ENCODE peak calls at places on chromosome 11, in four cellular contexts. H, C, A and X are unnamed samples.

GRCh38 chr11:9639985-9640384 is 23.9 kb upstream of the SWAP70 start:
- DNase-seq in H (no peak), C (no peak), A (no peak), X (no peak)

GRCh38 chr11:59175104-59175503 is 3.2 kb downstream of the DTX4 start:
- DNase-seq in H (no peak), C (no peak), A (no peak), X (no peak)

GRCh38 chr11:105282658-105283057 is 143.1 kb upstream of the CARD18 start:
- DNase-seq in H (peak), C (no peak), A (no peak), X (no peak)

GRCh38 chr11:74682731-74683278 is 48.4 kb downstream of the CHRDL2 start:
- DNase-seq in H (no peak), C (no peak), A (no peak), X (no peak)

GRCh38 chr11:36377759-36378553 is 81.9 kb downstream of the PRR5L start:
- DNase-seq in H (no peak), C (no peak), A (no peak), X (no peak)

GRCh38 chr11:92111291-92111690 is 113.3 kb upstream of the FAT3 start:
- DNase-seq in H (no peak), C (no peak), A (no peak), X (no peak)

GRCh38 chr11:102295045-102295444 is 22.2 kb upstream of the BIRC3 start:
- DNase-seq in H (no peak), C (no peak), A (no peak), X (no peak)

GRCh38 chr11:95487391-95487790 is 256.4 kb upstream of the SESN3 start:
- DNase-seq in H (no peak), C (no peak), A (no peak), X (no peak)

GRCh38 chr11:111119751-111120150 is 125.8 kb upstream of the POU2AF2 start:
- DNase-seq in H (no peak), C (no peak), A (no peak), X (no peak)

GRCh38 chr11:121762820-121763219 is 310.1 kb upstream of the SORL1-AS1 start:
- DNase-seq in H (peak), C (no peak), A (no peak), X (peak)

GRCh38 chr11:19753451-19754041 is 40.9 kb downstream of the NAV2 start:
- DNase-seq in H (no peak), C (no peak), A (no peak), X (no peak)

GRCh38 chr11:111982532-111983186 is 42.5 kb upstream of the DLAT start:
- DNase-seq in H (no peak), C (no peak), A (no peak), X (no peak)

GRCh38 chr11:117381988-117382387 is 54.3 kb downstream of the CEP164 start:
- DNase-seq in H (no peak), C (no peak), A (no peak), X (no peak)

GRCh38 chr11:82757660-82758301 is 24.1 kb upstream of the FAM181B start:
- DNase-seq in H (no peak), C (no peak), A (no peak), X (no peak)

GRCh38 chr11:8577791-8578581 is 16.0 kb downstream of the STK33 start:
- DNase-seq in H (no peak), C (no peak), A (no peak), X (no peak)

GRCh38 chr11:126702165-126702738 is 298.3 kb downstream of the KIRREL3 start:
- DNase-seq in H (no peak), C (no peak), A (no peak), X (no peak)

GRCh38 chr11:125426818-125427528 is 69.1 kb downstream of the FEZ1 start:
- DNase-seq in H (no peak), C (no peak), A (no peak), X (no peak)

GRCh38 chr11:111700186-111700585 is 66.0 kb downstream of the PPP2R1B start:
- DNase-seq in H (no peak), C (no peak), A (no peak), X (no peak)

GRCh38 chr11:96337541-96338530 is 5.2 kb downstream of the MAML2 start:
- DNase-seq in H (no peak), C (peak), A (no peak), X (no peak)

GRCh38 chr11:77503006-77503405 is 29.1 kb upstream of the PAK1 start:
- DNase-seq in H (peak), C (no peak), A (no peak), X (no peak)

GRCh38 chr11:131850507-131850906 is 480.1 kb downstream of the NTM start:
- DNase-seq in H (no peak), C (no peak), A (no peak), X (no peak)

GRCh38 chr11:9264381-9265210 is 554 bp downstream of the DENND5A start:
- DNase-seq in H (peak), C (no peak), A (no peak), X (peak)

GRCh38 chr11:34214961-34215805 is 109.8 kb downstream of the NAT10 start:
- DNase-seq in H (no peak), C (no peak), A (no peak), X (no peak)

GRCh38 chr11:3866206-3866605 is 10.7 kb downstream of the STIM1 start:
- DNase-seq in H (no peak), C (no peak), A (peak), X (no peak)

GRCh38 chr11:35953081-35953480 is 9.2 kb downstream of the LDLRAD3 start:
- DNase-seq in H (peak), C (no peak), A (no peak), X (no peak)

GRCh38 chr11:9529333-9529648 is 44.2 kb upstream of the WEE1 start:
- DNase-seq in H (peak), C (peak), A (no peak), X (no peak)

GRCh38 chr11:102640946-102641345 is 15.8 kb upstream of the MMP20 start:
- DNase-seq in H (no peak), C (no peak), A (peak), X (no peak)

GRCh38 chr11:84193706-84194105 is 907.5 kb upstream of the CCDC90B start:
- DNase-seq in H (no peak), C (no peak), A (no peak), X (no peak)

GRCh38 chr11:4881860-4882500 is at the start of gene OR51T1:
- DNase-seq in H (no peak), C (peak), A (no peak), X (no peak)

GRCh38 chr11:10304495-10305261 is at the start of gene ADM:
- DNase-seq in H (peak), C (peak), A (peak), X (peak)

GRCh38 chr11:126162286-126163030 is 49.0 kb downstream of the RPUSD4 start:
- DNase-seq in H (no peak), C (no peak), A (no peak), X (no peak)

GRCh38 chr11:125939081-125939521 is 6.7 kb upstream of the VSIG10L2 start:
- DNase-seq in H (no peak), C (no peak), A (no peak), X (no peak)

GRCh38 chr11:60318726-60319125 is 8.3 kb upstream of the MS4A6E start:
- DNase-seq in H (no peak), C (no peak), A (no peak), X (no peak)

GRCh38 chr11:115677190-115677589 is 173.0 kb upstream of the CADM1 start:
- DNase-seq in H (no peak), C (no peak), A (no peak), X (no peak)

GRCh38 chr11:46308632-46309419 is 31.4 kb downstream of the CREB3L1 start:
- DNase-seq in H (peak), C (peak), A (peak), X (peak)

GRCh38 chr11:10709299-10710086 is 15.9 kb upstream of the IRAG1 start:
- DNase-seq in H (no peak), C (no peak), A (no peak), X (no peak)

GRCh38 chr11:28090052-28090749 is 17.8 kb downstream of the KIF18A start:
- DNase-seq in H (no peak), C (no peak), A (no peak), X (no peak)

GRCh38 chr11:67374571-67375276 is 1.3 kb upstream of the CLCF1 start:
- DNase-seq in H (no peak), C (no peak), A (no peak), X (no peak)

DNA sequence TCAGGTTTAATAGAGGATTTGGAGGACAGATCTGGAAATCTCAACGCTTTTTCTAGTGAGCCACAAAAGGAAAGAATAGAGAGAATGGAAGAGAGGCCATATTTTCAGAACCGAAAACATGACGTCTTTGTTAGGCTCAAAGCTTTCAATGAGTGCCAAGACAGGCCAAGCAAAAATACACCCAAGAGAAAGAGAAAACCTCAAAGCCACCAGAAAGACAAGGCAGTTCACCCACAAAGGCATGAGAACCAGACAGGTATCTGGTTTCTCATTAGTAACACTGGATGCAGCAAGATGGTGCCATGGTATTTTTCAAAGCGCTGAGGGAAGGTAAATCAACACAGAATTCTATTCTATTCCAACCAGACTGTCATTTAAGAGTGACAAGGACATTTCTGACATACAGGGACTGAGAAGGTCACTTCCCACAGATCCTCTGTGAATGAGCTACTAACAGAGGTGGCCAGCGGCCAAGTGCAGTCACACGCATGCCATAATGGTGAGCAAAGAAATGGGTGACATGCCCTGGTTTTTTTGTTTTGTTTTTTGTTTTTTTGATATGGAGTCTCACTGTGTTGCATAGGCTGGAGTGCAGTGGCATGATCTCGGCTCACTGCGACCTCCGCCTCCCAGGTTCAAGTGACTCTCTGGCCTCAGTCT is 41.9 kb downstream of the TOLLIP start:
- DNase-seq in H (no peak), C (no peak), A (no peak), X (no peak)
- TF ChIP-seq FOXJ3 in H (no peak), C (no peak), A (no peak), X (no peak)

GRCh38 chr11:26011474-26011873 is 320.5 kb upstream of the ANO3 start:
- DNase-seq in H (no peak), C (no peak), A (no peak), X (no peak)
- TF ChIP-seq FOXJ3 in H (no peak), C (no peak), A (no peak), X (no peak)

GRCh38 chr11:73213196-73214143 is 4.6 kb upstream of the P2RY2 start:
- DNase-seq in H (no peak), C (no peak), A (peak), X (no peak)

GRCh38 chr11:73209892-73210291 is 8.2 kb upstream of the P2RY2 start:
- DNase-seq in H (no peak), C (no peak), A (no peak), X (no peak)

GRCh38 chr11:73206751-73207280 is 11.3 kb upstream of the P2RY2 start:
- DNase-seq in H (no peak), C (no peak), A (no peak), X (no peak)

GRCh38 chr11:73215191-73216134 is 2.6 kb upstream of the P2RY2 start:
- DNase-seq in H (no peak), C (no peak), A (no peak), X (no peak)

DNA sequence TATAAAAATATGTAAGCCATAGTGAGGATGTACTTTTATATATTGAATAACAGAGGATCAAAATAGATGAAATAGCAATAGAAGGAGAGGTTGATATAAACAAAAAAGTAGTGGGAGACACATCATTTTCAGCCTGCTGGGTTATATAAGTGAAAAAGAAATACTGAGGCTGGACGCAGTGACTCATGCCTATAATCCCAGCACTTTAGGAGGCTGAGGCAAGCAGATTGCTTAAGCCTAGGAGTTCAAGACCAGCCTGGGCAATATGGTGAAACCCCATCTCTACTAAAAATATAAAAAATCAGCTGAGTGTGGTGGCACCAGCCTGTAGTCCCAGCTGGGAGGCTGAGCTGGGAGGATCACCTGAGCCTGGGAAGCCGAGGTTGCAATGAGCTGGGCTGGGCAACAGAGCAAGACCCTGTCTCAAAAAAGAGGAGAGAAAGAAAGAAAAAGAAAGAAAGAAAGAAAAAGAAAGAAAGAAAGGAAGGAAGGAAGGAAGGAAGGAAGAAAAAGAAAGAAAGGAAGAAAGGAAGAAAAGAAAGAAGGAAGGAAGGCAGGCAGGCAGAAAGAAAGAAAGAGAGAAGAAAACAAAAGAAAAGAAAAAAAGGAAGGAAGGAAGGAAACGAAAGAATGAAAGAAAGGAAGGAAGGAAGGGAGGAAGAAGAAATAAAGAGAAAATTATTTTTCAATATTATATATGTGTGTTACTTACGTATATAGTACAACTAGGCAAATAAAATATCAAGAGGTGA is 7.0 kb upstream of the P2RY2 start:
- DNase-seq in H (no peak), C (no peak), A (no peak), X (no peak)
- TF ChIP-seq FOXJ3 in H (no peak), C (no peak), A (no peak), X (no peak)

GRCh38 chr11:75969626-75970308 is 154.8 kb downstream of the UVRAG start:
- DNase-seq in H (no peak), C (no peak), A (no peak), X (no peak)

GRCh38 chr11:75968021-75968685 is 153.1 kb downstream of the UVRAG start:
- DNase-seq in H (no peak), C (no peak), A (no peak), X (no peak)

DNA sequence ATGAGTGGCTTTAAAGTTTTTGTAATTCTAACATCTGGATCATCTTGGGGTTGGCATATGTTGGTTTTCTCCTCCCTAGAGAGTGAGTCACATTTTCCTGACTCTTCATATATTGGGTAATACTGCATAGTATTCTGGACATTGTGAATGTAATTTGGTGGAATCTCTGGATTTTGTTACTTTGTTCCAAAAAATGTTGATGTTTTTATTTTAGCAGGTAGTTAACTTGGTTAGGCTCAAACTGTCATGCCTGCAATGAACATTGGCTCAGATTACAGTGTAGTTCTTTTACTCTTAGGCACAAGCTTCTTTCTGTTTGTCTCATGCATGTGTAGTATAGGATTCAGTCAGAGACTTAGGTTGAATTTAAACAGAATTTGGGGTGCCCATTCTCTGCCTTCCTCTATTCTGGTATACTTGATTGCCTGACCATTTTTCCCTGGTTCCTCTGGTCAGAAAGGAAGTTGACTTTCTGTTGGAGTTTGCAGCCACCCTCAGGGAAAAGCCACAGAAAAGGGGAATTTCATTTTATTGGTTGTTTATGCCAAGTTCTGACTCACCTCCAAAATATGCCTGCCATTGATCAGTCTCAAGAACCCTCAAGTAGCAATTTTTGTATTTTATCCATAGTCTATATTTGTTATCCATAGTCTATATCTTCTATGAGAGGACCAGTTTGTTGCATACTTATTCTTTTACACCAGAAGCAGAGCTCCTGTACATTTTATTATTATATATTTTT is 151.7 kb downstream of the UVRAG start:
- DNase-seq in H (no peak), C (no peak), A (no peak), X (no peak)
- TF ChIP-seq FOXJ3 in H (no peak), C (no peak), A (no peak), X (no peak)

GRCh38 chr11:62468577-62468976 is 49.7 kb downstream of the SCGB1A1 start:
- DNase-seq in H (no peak), C (no peak), A (no peak), X (no peak)

GRCh38 chr11:62477927-62478326 is 59.1 kb downstream of the SCGB1A1 start:
- DNase-seq in H (no peak), C (no peak), A (no peak), X (no peak)

GRCh38 chr11:62466444-62466843 is 47.6 kb downstream of the SCGB1A1 start:
- DNase-seq in H (no peak), C (no peak), A (no peak), X (no peak)

GRCh38 chr11:62471603-62472002 is 52.8 kb downstream of the SCGB1A1 start:
- DNase-seq in H (no peak), C (no peak), A (no peak), X (no peak)

GRCh38 chr11:62472063-62472884 is 53.4 kb downstream of the SCGB1A1 start:
- DNase-seq in H (peak), C (peak), A (peak), X (no peak)
- TF ChIP-seq FOXJ3 in H (no peak), C (no peak), A (no peak), X (no peak)

GRCh38 chr11:130533113-130533803 is 84.8 kb downstream of the ADAMTS15 start:
- DNase-seq in H (peak), C (no peak), A (no peak), X (no peak)

GRCh38 chr11:130533871-130534270 is 85.4 kb downstream of the ADAMTS15 start:
- DNase-seq in H (no peak), C (no peak), A (no peak), X (no peak)

GRCh38 chr11:130534525-130534924 is 86.1 kb downstream of the ADAMTS15 start:
- DNase-seq in H (no peak), C (no peak), A (no peak), X (no peak)

GRCh38 chr11:130535530-130535929 is 87.1 kb downstream of the ADAMTS15 start:
- DNase-seq in H (no peak), C (no peak), A (no peak), X (no peak)

DNA sequence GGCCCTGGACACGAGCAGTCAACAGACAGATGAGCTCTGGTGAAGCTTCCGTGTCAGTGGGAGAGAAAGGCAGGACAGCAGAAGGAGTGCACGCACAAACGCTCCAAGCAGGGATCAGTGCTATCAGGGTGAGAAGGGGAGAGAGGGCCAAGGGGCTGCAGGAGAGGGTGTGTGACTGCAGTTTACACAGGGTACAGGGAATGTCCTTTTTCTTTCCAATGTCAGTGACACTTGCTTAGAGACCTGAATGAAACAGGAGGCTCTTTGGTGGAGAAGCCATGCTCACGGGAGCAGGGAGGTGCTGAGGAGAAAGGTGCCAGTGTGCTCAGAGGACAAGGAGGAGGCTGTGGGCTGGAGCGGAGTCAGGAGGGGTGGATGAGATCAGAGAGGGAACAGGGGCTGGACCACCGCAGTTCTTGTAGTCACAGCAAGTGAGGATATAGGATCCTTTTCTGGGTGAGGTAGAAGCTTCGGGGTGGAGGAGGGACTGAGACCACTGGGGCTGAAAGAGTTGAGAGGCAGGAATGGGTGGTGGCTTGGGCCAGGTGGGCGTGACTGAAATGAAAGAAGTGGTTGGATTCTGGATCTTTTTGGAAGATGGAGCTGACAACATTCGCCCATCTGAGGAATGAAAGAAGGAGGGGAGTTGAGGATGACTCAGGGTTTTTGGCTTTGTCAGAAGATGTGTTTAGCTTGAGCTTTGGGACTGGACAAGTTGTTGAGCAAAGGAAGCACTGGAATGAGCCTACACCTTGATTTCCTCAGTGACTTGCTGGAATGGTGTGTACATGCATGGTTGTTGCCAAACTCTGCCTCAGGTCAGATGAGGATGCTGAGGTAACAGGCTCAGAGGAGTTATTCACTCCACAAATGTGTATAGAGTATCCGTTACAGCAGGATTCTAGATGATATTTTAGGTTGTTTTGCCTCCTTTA is 87.9 kb downstream of the ADAMTS15 start:
- DNase-seq in H (no peak), C (no peak), A (no peak), X (no peak)
- TF ChIP-seq FOXJ3 in H (no peak), C (no peak), A (no peak), X (no peak)